ENCODE peak calls at places on chromosomes 13 and 19, in six cellular contexts. B is K562, V is H1, R is sigmoid colon, K is suprapubic skin, P is breast epithelium. S is an unnamed sample.

GRCh38 chr13:35143123-35143522 is 201.1 kb downstream of the NBEA start:
- DNase-seq in R (no peak), K (no peak), P (no peak), V (no peak), B (no peak), S (no peak)

GRCh38 chr19:40578442-40578908 is 1.8 kb downstream of the SHKBP1 start:
- DNase-seq in P (no peak), R (no peak), B (peak), K (no peak), V (peak), S (no peak)

GRCh38 chr13:24671367-24672117 is 8.7 kb upstream of the ATP12A start:
- DNase-seq in P (peak), V (no peak), R (peak), B (peak), K (peak), S (peak)

GRCh38 chr13:98509271-98510155 is 67.4 kb downstream of the STK24 start:
- DNase-seq in P (no peak), V (no peak), B (peak), K (peak), R (no peak), S (no peak)

GRCh38 chr19:46787331-46788100 is 878 bp downstream of the SLC1A5 start:
- DNase-seq in P (peak), B (peak), V (peak), R (peak), K (peak), S (no peak)

GRCh38 chr13:94548382-94549240 is 47.3 kb downstream of the TGDS start:
- DNase-seq in K (peak), B (no peak), R (peak), P (peak), V (no peak), S (peak)

GRCh38 chr19:55644842-55645511 is 1.5 kb downstream of the ZNF581 start:
- DNase-seq in K (peak), B (no peak), P (no peak), R (no peak), V (no peak), S (no peak)

GRCh38 chr13:111484129-111484925 is 163.9 kb downstream of the TEX29 start:
- DNase-seq in V (no peak), K (no peak), B (no peak), R (no peak), P (no peak), S (no peak)

GRCh38 chr13:49308104-49308875 is 60.6 kb downstream of the CDADC1 start:
- DNase-seq in B (no peak), R (peak), K (peak), P (peak), V (no peak), S (peak)

GRCh38 chr19:53432088-53432661 is 391 bp downstream of the ZNF761 start:
- DNase-seq in B (peak), K (peak), P (no peak), R (peak), V (peak), S (no peak)

GRCh38 chr13:113211774-113212173 is 2.4 kb downstream of the CUL4A start:
- DNase-seq in V (no peak), R (no peak), B (no peak), P (no peak), K (no peak), S (no peak)

GRCh38 chr19:38742296-38742695 is 2.0 kb downstream of the CAPN12 start:
- DNase-seq in R (no peak), P (no peak), V (no peak), B (no peak), K (no peak), S (no peak)

GRCh38 chr19:13008926-13009787 is 13.9 kb downstream of the NFIX start:
- DNase-seq in B (no peak), K (no peak), R (no peak), P (no peak), V (no peak), S (no peak)

GRCh38 chr19:36113895-36114762 is 546 bp downstream of the POLR2I start:
- DNase-seq in K (peak), V (peak), P (peak), R (no peak), B (peak), S (peak)

GRCh38 chr19:1860133-1860775 is 3.1 kb downstream of the KLF16 start:
- DNase-seq in V (peak), P (peak), B (peak), K (no peak), R (peak), S (no peak)

DNA sequence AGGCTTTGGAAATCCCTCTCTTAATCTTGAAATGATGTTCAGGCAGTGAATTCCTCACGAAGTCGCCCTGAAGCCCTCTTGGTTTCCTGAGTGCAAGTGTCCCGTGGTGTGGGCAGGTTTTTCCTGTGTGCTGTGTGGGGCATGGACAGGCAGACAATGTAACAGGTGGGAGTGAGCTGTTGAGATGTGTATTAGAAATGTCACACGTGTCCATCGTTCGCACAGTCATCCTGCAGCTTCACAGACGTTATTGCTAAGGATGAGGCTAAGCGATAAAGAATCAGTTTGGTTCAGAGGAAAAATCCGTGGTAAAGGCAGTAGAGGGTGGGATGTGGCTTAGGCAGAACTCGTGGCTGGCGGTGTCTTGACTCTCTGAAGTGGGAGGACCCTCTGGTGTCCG is 51.7 kb downstream of the SMARCA4 start:
- DNase-seq in V (no peak), P (no peak), B (no peak), R (no peak), K (no peak), S (no peak)
- TF ChIP-seq POLR2AphosphoS5 in V (no peak), P (no peak), B (no peak), R (no peak), K (no peak), S (no peak)

GRCh38 chr13:33510350-33510749 is 224.8 kb upstream of the STARD13 start:
- DNase-seq in B (no peak), K (no peak), P (no peak), V (no peak), R (no peak), S (no peak)
- H3K27ac ChIP-seq in B (no peak), K (peak), P (peak), V (no peak), R (peak), S (peak)

GRCh38 chr19:8367327-8368001 is 3.5 kb downstream of the ANGPTL4 start:
- DNase-seq in R (peak), K (peak), B (peak), P (peak), V (peak), S (peak)
- TF ChIP-seq POLR2AphosphoS5 in R (peak), K (no peak), B (no peak), P (peak), V (no peak), S (peak)

GRCh38 chr13:20594276-20594675 is 27.3 kb downstream of the IFT88 start:
- DNase-seq in P (no peak), B (no peak), V (no peak), K (no peak), R (no peak), S (no peak)

GRCh38 chr13:20585371-20585770 is 18.4 kb downstream of the IFT88 start:
- DNase-seq in P (no peak), B (no peak), K (no peak), V (no peak), R (no peak), S (no peak)

GRCh38 chr13:20588529-20589110 is 21.7 kb downstream of the IFT88 start:
- DNase-seq in P (no peak), B (no peak), R (no peak), K (no peak), V (no peak), S (no peak)

DNA sequence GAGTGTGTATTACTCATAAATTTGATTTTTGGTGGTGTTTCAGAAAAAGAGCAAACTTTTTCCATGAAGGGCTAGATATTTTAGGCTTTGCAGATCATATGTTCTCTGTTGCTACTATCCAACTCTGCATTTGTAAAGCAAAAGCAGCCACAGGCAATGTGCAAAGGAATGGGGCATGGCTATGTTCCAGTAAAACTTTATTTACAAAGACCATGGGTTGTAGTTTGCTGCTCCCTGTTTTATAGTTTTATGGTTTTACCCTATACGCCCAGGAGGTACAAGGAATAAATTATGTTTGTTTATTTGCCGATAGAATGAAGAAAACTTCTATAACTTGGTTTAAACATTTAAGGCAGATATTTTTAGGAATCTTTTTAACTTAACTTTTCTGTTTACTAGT is 23.6 kb downstream of the IFT88 start:
- DNase-seq in V (no peak), K (no peak), P (no peak), B (no peak), R (no peak), S (no peak)
- H3K27ac ChIP-seq in V (no peak), K (no peak), P (no peak), B (no peak), R (no peak), S (no peak)